ENCODE peak calls at places on chromosomes 1 and 21, in five cellular contexts. O is colonic mucosa; V is NCI-H1930; Y is stimulated activated CD8-positive, alpha-beta memory T cell treated with anti-CD3 and anti-CD28 coated beads, Interleukin-2, amount 100 ng/mL, for 48 hours; K is CD8-positive, alpha-beta memory T cell. B is an unnamed sample.

GRCh38 chr1:57127976-57128375 is 162.2 kb upstream of the C8B start:
- DNase-seq in O (no peak), V (no peak), Y (no peak), K (no peak), B (no peak)

GRCh38 chr1:44620072-44620471 is 54.2 kb downstream of the TMEM53 start:
- DNase-seq in O (no peak), V (no peak), Y (no peak), K (no peak), B (no peak)

GRCh38 chr1:117883620-117884019 is 45.8 kb downstream of the GDAP2 start:
- DNase-seq in O (no peak), V (no peak), Y (no peak), K (no peak), B (no peak)

GRCh38 chr1:201894343-201895119 is 5.8 kb downstream of the SHISA4 start:
- DNase-seq in O (no peak), V (no peak), Y (no peak), K (no peak), B (no peak)

GRCh38 chr1:47866631-47867446 is 130.3 kb downstream of the TRABD2B start:
- DNase-seq in O (no peak), V (no peak), Y (no peak), K (no peak), B (no peak)

GRCh38 chr1:66386712-66387111 is 147.2 kb upstream of the SGIP1 start:
- DNase-seq in O (no peak), V (no peak), Y (no peak), K (no peak), B (no peak)

GRCh38 chr1:42937836-42938595 is 20.7 kb downstream of the SLC2A1 start:
- DNase-seq in O (peak; percentile 61), V (no peak), Y (no peak), K (no peak), B (no peak)

GRCh38 chr1:46767649-46768282 is 31.1 kb upstream of the CYP4B1 start:
- DNase-seq in O (no peak), V (no peak), Y (no peak), K (no peak), B (no peak)

GRCh38 chr1:234065794-234066447 is 161.4 kb downstream of the SLC35F3 start:
- DNase-seq in O (peak; percentile 77), V (peak; percentile 1), Y (peak; percentile 65), K (peak; percentile 62), B (peak; percentile 50)

GRCh38 chr21:42315296-42315891 is at the start of gene TFF3:
- DNase-seq in O (peak; percentile 85), V (peak; percentile 83), Y (no peak), K (no peak), B (no peak)

GRCh38 chr1:85460555-85461088 is 4.3 kb downstream of the DDAH1 start:
- DNase-seq in O (peak; percentile 79), V (no peak), Y (no peak), K (no peak), B (no peak)

GRCh38 chr21:33855190-33855589 is 60.4 kb downstream of the ATP5PO start:
- DNase-seq in O (no peak), V (no peak), Y (no peak), K (no peak), B (no peak)

GRCh38 chr1:44808063-44808937 is at the start of gene BTBD19:
- DNase-seq in O (peak; percentile 70), V (no peak), Y (peak; percentile 68), K (peak; percentile 58), B (no peak)

GRCh38 chr1:20410555-20410954 is 75.5 kb downstream of the CAMK2N1 start:
- DNase-seq in O (no peak), V (no peak), Y (no peak), K (no peak), B (no peak)

GRCh38 chr1:225995919-225996864 is 3.0 kb downstream of the SDE2 start:
- DNase-seq in O (no peak), V (no peak), Y (no peak), K (no peak), B (no peak)

GRCh38 chr21:44773291-44773932 is 28.2 kb downstream of the UBE2G2 start:
- DNase-seq in O (no peak), V (peak; percentile 3), Y (no peak), K (no peak), B (no peak)

GRCh38 chr1:172478485-172478884 is 34.6 kb upstream of the PIGC start:
- DNase-seq in O (no peak), V (no peak), Y (no peak), K (no peak), B (no peak)

GRCh38 chr1:110636149-110636935 is 30.2 kb upstream of the KCNA2 start:
- DNase-seq in O (no peak), V (no peak), Y (no peak), K (no peak), B (no peak)